ENCODE peak calls at places on chromosomes 11 and 22, in eight cellular contexts. One of them, this sample, is unnamed.

GRCh38 chr11:88680806-88681205 is 343.3 kb upstream of the CTSC start:
- DNase-seq in H7: no peak
- DNase-seq in WERI-Rb-1: no peak
- DNase-seq in AG10803: peak
- DNase-seq in foreskin fibroblast: peak
- DNase-seq in psoas muscle: no peak
- DNase-seq in fibroblast of pulmonary artery: peak
- DNase-seq in PC-9: no peak
- DNase-seq in this sample: no peak

GRCh38 chr22:32819120-32819519 is 17.6 kb downstream of the TIMP3 start:
- DNase-seq in H7: no peak
- DNase-seq in WERI-Rb-1: no peak
- DNase-seq in AG10803: no peak
- DNase-seq in foreskin fibroblast: no peak
- DNase-seq in psoas muscle: no peak
- DNase-seq in fibroblast of pulmonary artery: no peak
- DNase-seq in PC-9: no peak
- DNase-seq in this sample: no peak

GRCh38 chr22:37194750-37195149 is 6.7 kb upstream of the C1QTNF6 start:
- DNase-seq in H7: no peak
- DNase-seq in WERI-Rb-1: no peak
- DNase-seq in AG10803: no peak
- DNase-seq in foreskin fibroblast: no peak
- DNase-seq in psoas muscle: no peak
- DNase-seq in fibroblast of pulmonary artery: no peak
- DNase-seq in PC-9: no peak
- DNase-seq in this sample: no peak

GRCh38 chr11:91907225-91907624 is 317.4 kb upstream of the FAT3 start:
- DNase-seq in H7: no peak
- DNase-seq in WERI-Rb-1: no peak
- DNase-seq in AG10803: no peak
- DNase-seq in foreskin fibroblast: no peak
- DNase-seq in psoas muscle: no peak
- DNase-seq in fibroblast of pulmonary artery: no peak
- DNase-seq in PC-9: no peak
- DNase-seq in this sample: no peak

GRCh38 chr11:68900835-68901381 is 2.7 kb downstream of the MRPL21 start:
- DNase-seq in H7: no peak
- DNase-seq in WERI-Rb-1: no peak
- DNase-seq in AG10803: no peak
- DNase-seq in foreskin fibroblast: no peak
- DNase-seq in psoas muscle: no peak
- DNase-seq in fibroblast of pulmonary artery: no peak
- DNase-seq in PC-9: no peak
- DNase-seq in this sample: no peak

GRCh38 chr11:31812392-31813241 is 1.5 kb upstream of the PAX6 start:
- DNase-seq in H7: peak
- DNase-seq in WERI-Rb-1: no peak
- DNase-seq in AG10803: no peak
- DNase-seq in foreskin fibroblast: no peak
- DNase-seq in psoas muscle: peak
- DNase-seq in fibroblast of pulmonary artery: no peak
- DNase-seq in PC-9: no peak
- DNase-seq in this sample: no peak

GRCh38 chr11:74121804-74122203 is 49.0 kb downstream of the C2CD3 start:
- DNase-seq in H7: no peak
- DNase-seq in WERI-Rb-1: no peak
- DNase-seq in AG10803: no peak
- DNase-seq in foreskin fibroblast: no peak
- DNase-seq in psoas muscle: no peak
- DNase-seq in fibroblast of pulmonary artery: no peak
- DNase-seq in PC-9: no peak
- DNase-seq in this sample: no peak

GRCh38 chr11:129291556-129291955 is 84.1 kb upstream of the BARX2 start:
- DNase-seq in H7: no peak
- DNase-seq in WERI-Rb-1: no peak
- DNase-seq in AG10803: no peak
- DNase-seq in foreskin fibroblast: no peak
- DNase-seq in psoas muscle: no peak
- DNase-seq in fibroblast of pulmonary artery: no peak
- DNase-seq in PC-9: no peak
- DNase-seq in this sample: no peak

GRCh38 chr22:42997577-42997976 is 17.4 kb downstream of the PACSIN2 start:
- DNase-seq in H7: no peak
- DNase-seq in WERI-Rb-1: no peak
- DNase-seq in AG10803: no peak
- DNase-seq in foreskin fibroblast: no peak
- DNase-seq in psoas muscle: no peak
- DNase-seq in fibroblast of pulmonary artery: no peak
- DNase-seq in PC-9: no peak
- DNase-seq in this sample: no peak

GRCh38 chr22:27726726-27727449 is 74.7 kb downstream of the MN1 start:
- DNase-seq in H7: peak
- DNase-seq in WERI-Rb-1: peak
- DNase-seq in AG10803: peak
- DNase-seq in foreskin fibroblast: peak
- DNase-seq in psoas muscle: peak
- DNase-seq in fibroblast of pulmonary artery: peak
- DNase-seq in PC-9: peak
- DNase-seq in this sample: no peak

GRCh38 chr22:17777005-17777716 is 2.9 kb upstream of the BID start:
- DNase-seq in H7: no peak
- DNase-seq in WERI-Rb-1: no peak
- DNase-seq in AG10803: no peak
- DNase-seq in foreskin fibroblast: no peak
- DNase-seq in psoas muscle: peak
- DNase-seq in fibroblast of pulmonary artery: no peak
- DNase-seq in PC-9: no peak
- DNase-seq in this sample: no peak

GRCh38 chr11:34890812-34891211 is 25.4 kb downstream of the APIP start:
- DNase-seq in H7: peak
- DNase-seq in WERI-Rb-1: no peak
- DNase-seq in AG10803: peak
- DNase-seq in foreskin fibroblast: peak
- DNase-seq in psoas muscle: no peak
- DNase-seq in fibroblast of pulmonary artery: peak
- DNase-seq in PC-9: peak
- DNase-seq in this sample: peak

GRCh38 chr11:1727861-1728260 is 22.5 kb downstream of the IFITM10 start:
- DNase-seq in H7: no peak
- DNase-seq in WERI-Rb-1: no peak
- DNase-seq in AG10803: no peak
- DNase-seq in foreskin fibroblast: no peak
- DNase-seq in psoas muscle: no peak
- DNase-seq in fibroblast of pulmonary artery: no peak
- DNase-seq in PC-9: no peak
- DNase-seq in this sample: no peak

GRCh38 chr22:17707526-17707925 is 66.7 kb downstream of the BID start:
- DNase-seq in H7: no peak
- DNase-seq in WERI-Rb-1: no peak
- DNase-seq in AG10803: peak
- DNase-seq in foreskin fibroblast: no peak
- DNase-seq in psoas muscle: no peak
- DNase-seq in fibroblast of pulmonary artery: peak
- DNase-seq in PC-9: no peak
- DNase-seq in this sample: no peak

DNA sequence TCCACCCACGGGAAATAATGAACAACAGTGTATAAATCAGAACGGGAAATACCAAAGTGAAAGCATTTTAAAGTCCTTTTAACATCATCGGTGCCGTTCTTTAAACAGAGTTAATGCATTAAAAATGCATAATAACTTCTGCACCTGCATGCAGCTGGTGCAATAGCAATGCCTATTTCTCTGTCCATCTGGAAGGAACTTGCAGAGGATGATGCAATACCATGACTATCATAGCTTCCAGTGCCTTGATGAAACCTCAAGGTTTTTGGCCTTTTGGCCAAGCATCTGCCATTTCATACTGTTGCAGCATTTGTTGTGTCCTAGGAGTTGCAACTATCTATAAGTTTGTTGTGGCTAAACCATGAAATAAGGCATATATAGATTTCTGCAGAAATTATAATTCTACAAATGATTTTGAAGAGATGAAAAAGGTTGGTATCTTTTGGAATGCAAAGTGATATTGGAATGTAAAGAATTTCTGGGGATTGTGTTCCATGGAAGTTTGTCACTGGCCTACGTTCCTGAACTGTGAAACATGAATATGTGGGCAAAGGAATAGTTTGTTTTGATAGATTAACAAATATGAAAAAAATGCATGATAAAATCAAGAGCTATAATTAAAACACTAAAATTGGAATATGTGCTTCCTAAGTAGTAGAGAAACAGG is 9.8 kb upstream of the EIF3F start:
- DNase-seq in H7: no peak
- DNase-seq in WERI-Rb-1: no peak
- DNase-seq in AG10803: peak
- DNase-seq in foreskin fibroblast: peak
- DNase-seq in psoas muscle: no peak
- DNase-seq in fibroblast of pulmonary artery: peak
- DNase-seq in PC-9: peak
- DNase-seq in this sample: peak
- H3K4me3 ChIP-seq in H7: no peak
- H3K4me3 ChIP-seq in WERI-Rb-1: no peak
- H3K4me3 ChIP-seq in AG10803: no peak
- H3K4me3 ChIP-seq in foreskin fibroblast: no peak
- H3K4me3 ChIP-seq in psoas muscle: no peak
- H3K4me3 ChIP-seq in fibroblast of pulmonary artery: no peak
- H3K4me3 ChIP-seq in PC-9: peak
- H3K4me3 ChIP-seq in this sample: no peak

DNA sequence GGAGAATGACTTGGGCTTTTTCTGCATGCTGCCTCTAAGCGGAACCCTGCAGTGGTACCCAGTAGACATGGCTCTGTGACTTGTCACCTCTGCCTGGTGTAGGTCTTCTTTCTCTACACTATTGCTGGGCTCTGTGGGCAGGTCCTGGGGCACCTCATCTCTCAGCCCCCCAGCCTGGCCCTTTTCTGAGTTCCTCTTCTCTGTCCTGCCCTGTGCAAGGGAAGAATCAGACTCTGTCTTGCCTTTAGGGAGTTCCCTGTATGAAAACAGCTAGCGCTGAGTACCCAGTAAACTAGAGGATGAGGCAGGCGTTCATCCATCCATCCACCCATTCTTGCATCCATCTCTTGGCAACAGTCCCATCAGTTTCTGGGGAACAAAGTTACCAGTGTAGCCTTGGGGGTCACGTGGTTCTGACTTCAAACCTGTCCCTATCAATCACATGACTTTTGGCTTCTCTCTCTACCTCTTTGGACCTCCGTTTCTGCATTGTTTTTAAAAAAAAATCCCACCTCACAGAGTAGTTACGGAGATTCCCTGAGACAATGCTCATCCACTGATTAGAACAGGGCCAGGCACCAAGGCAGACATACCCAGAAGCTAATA is 86.4 kb upstream of the WNT11 start:
- DNase-seq in H7: no peak
- DNase-seq in WERI-Rb-1: no peak
- DNase-seq in AG10803: no peak
- DNase-seq in foreskin fibroblast: no peak
- DNase-seq in psoas muscle: no peak
- DNase-seq in fibroblast of pulmonary artery: no peak
- DNase-seq in PC-9: no peak
- DNase-seq in this sample: no peak
- H3K4me3 ChIP-seq in H7: no peak
- H3K4me3 ChIP-seq in WERI-Rb-1: no peak
- H3K4me3 ChIP-seq in AG10803: no peak
- H3K4me3 ChIP-seq in foreskin fibroblast: no peak
- H3K4me3 ChIP-seq in psoas muscle: no peak
- H3K4me3 ChIP-seq in fibroblast of pulmonary artery: no peak
- H3K4me3 ChIP-seq in PC-9: no peak
- H3K4me3 ChIP-seq in this sample: no peak

DNA sequence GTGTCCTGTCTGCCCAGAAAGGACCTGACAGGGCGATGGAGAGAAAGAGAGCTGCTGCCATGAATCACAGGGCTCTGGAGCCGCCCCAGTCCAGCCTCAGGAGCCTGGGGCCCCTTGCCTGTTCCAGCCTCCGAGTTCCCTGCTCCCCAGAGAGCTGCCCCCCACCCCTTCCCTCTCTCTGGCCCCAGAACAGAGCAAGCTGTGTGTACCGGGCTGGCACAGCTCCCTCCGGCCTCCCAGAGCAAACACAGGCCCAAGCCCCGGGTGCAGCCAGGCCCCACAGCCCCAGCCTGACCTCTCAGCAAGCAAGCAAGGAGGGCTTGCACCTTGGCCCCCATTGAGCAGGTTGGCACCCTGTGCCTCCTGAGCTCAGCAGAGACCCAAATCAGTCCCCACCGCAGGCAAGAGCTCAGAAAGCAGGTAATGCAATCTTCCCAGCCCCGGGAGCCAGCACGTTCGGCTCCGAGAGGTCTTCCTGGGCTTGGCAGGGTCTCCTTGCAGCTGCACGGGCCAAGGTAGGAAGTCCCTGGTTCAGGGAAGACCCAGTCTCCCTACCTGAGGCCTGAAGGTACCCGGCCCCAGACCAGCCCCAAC is 1.4 kb downstream of the PACSIN3 start:
- DNase-seq in H7: peak
- DNase-seq in WERI-Rb-1: no peak
- DNase-seq in AG10803: no peak
- DNase-seq in foreskin fibroblast: peak
- DNase-seq in psoas muscle: peak
- DNase-seq in fibroblast of pulmonary artery: no peak
- DNase-seq in PC-9: no peak
- DNase-seq in this sample: no peak
- H3K4me3 ChIP-seq in H7: peak
- H3K4me3 ChIP-seq in WERI-Rb-1: peak
- H3K4me3 ChIP-seq in AG10803: peak
- H3K4me3 ChIP-seq in foreskin fibroblast: peak
- H3K4me3 ChIP-seq in psoas muscle: peak
- H3K4me3 ChIP-seq in fibroblast of pulmonary artery: peak
- H3K4me3 ChIP-seq in PC-9: peak
- H3K4me3 ChIP-seq in this sample: peak

GRCh38 chr22:50601669-50602337 is 1.2 kb downstream of the MAPK8IP2 start:
- DNase-seq in H7: peak
- DNase-seq in WERI-Rb-1: no peak
- DNase-seq in AG10803: no peak
- DNase-seq in foreskin fibroblast: no peak
- DNase-seq in psoas muscle: no peak
- DNase-seq in fibroblast of pulmonary artery: no peak
- DNase-seq in PC-9: no peak
- DNase-seq in this sample: no peak

GRCh38 chr22:50600967-50601668 is 525 bp downstream of the MAPK8IP2 start:
- DNase-seq in H7: peak
- DNase-seq in WERI-Rb-1: peak
- DNase-seq in AG10803: no peak
- DNase-seq in foreskin fibroblast: no peak
- DNase-seq in psoas muscle: no peak
- DNase-seq in fibroblast of pulmonary artery: no peak
- DNase-seq in PC-9: no peak
- DNase-seq in this sample: no peak

GRCh38 chr22:50602338-50602700 is 1.7 kb downstream of the MAPK8IP2 start:
- DNase-seq in H7: peak
- DNase-seq in WERI-Rb-1: no peak
- DNase-seq in AG10803: no peak
- DNase-seq in foreskin fibroblast: no peak
- DNase-seq in psoas muscle: no peak
- DNase-seq in fibroblast of pulmonary artery: no peak
- DNase-seq in PC-9: no peak
- DNase-seq in this sample: no peak

GRCh38 chr22:50599816-50600454 is 658 bp upstream of the MAPK8IP2 start:
- DNase-seq in H7: peak
- DNase-seq in WERI-Rb-1: no peak
- DNase-seq in AG10803: no peak
- DNase-seq in foreskin fibroblast: peak
- DNase-seq in psoas muscle: no peak
- DNase-seq in fibroblast of pulmonary artery: peak
- DNase-seq in PC-9: no peak
- DNase-seq in this sample: no peak

GRCh38 chr22:50600541-50600940 is at the start of gene MAPK8IP2:
- DNase-seq in H7: peak
- DNase-seq in WERI-Rb-1: peak
- DNase-seq in AG10803: no peak
- DNase-seq in foreskin fibroblast: no peak
- DNase-seq in psoas muscle: no peak
- DNase-seq in fibroblast of pulmonary artery: no peak
- DNase-seq in PC-9: no peak
- DNase-seq in this sample: no peak
- H3K4me3 ChIP-seq in H7: peak
- H3K4me3 ChIP-seq in WERI-Rb-1: peak
- H3K4me3 ChIP-seq in AG10803: peak
- H3K4me3 ChIP-seq in foreskin fibroblast: no peak
- H3K4me3 ChIP-seq in psoas muscle: peak
- H3K4me3 ChIP-seq in fibroblast of pulmonary artery: peak
- H3K4me3 ChIP-seq in PC-9: no peak
- H3K4me3 ChIP-seq in this sample: peak

This sample was measured in astrocyte of the cerebellum.